ENCODE peak calls at places on chromosomes 5 and 9, in six cellular contexts. G is endothelial cell, D is GM12865, C is ovary, O is RWPE1, H is esophagus squamous epithelium. M is an unnamed sample.

GRCh38 chr5:43416233-43416987 is 4.2 kb upstream of the CCL28 start:
- DNase-seq in G (no peak), D (no peak), C (no peak), O (no peak), H (no peak), M (no peak)

GRCh38 chr5:79135790-79136553 is 24.4 kb downstream of the BHMT start:
- DNase-seq in G (no peak), D (peak; percentile 47), C (no peak), O (no peak), H (no peak), M (no peak)

GRCh38 chr5:172140866-172141265 is 47.2 kb downstream of the STK10 start:
- DNase-seq in G (no peak), D (no peak), C (no peak), O (no peak), H (no peak), M (no peak)

GRCh38 chr9:19552693-19553092 is 143.9 kb downstream of the ACER2 start:
- DNase-seq in G (no peak), D (no peak), C (no peak), O (no peak), H (no peak), M (no peak)

GRCh38 chr9:121825481-121825830 is 174.0 kb downstream of the DAB2IP start:
- DNase-seq in G (no peak), D (no peak), C (no peak), O (no peak), H (no peak), M (no peak)

GRCh38 chr5:140261403-140262171 is 41.3 kb downstream of the PFDN1 start:
- DNase-seq in G (no peak), D (no peak), C (peak; percentile 71), O (peak; percentile 97), H (no peak), M (no peak)

GRCh38 chr5:31867219-31867618 is 228.3 kb downstream of the PDZD2 start:
- DNase-seq in G (no peak), D (no peak), C (no peak), O (no peak), H (no peak), M (no peak)

GRCh38 chr5:93079046-93079445 is 502.0 kb downstream of the NR2F1-AS1 start:
- DNase-seq in G (no peak), D (no peak), C (no peak), O (no peak), H (no peak), M (no peak)

GRCh38 chr5:53091304-53091703 is 18.3 kb downstream of the MOCS2 start:
- DNase-seq in G (no peak), D (no peak), C (no peak), O (peak; percentile 63), H (no peak), M (no peak)

GRCh38 chr5:96058084-96058483 is 96.4 kb upstream of the ELL2 start:
- DNase-seq in G (no peak), D (no peak), C (no peak), O (no peak), H (no peak), M (no peak)

GRCh38 chr5:34556514-34556782 is 99.7 kb upstream of the RAI14 start:
- DNase-seq in G (no peak), D (no peak), C (no peak), O (no peak), H (no peak), M (no peak)

GRCh38 chr9:28503573-28503972 is 930.3 kb upstream of the C9orf72 start:
- DNase-seq in G (no peak), D (no peak), C (no peak), O (no peak), H (no peak), M (no peak)

GRCh38 chr5:140565780-140566095 is 1.1 kb downstream of the SLC35A4 start:
- DNase-seq in G (no peak), D (no peak), C (no peak), O (peak; percentile 44), H (no peak), M (no peak)

GRCh38 chr9:9846538-9846937 is 766.3 kb downstream of the PTPRD start:
- DNase-seq in G (no peak), D (peak; percentile 28), C (no peak), O (no peak), H (no peak), M (no peak)

GRCh38 chr5:173301695-173302545 is 26.3 kb downstream of the STC2 start:
- DNase-seq in G (no peak), D (no peak), C (no peak), O (no peak), H (no peak), M (peak; percentile 70)

GRCh38 chr9:81627481-81627880 is 61.9 kb downstream of the TLE1 start:
- DNase-seq in G (no peak), D (no peak), C (no peak), O (peak; percentile 30), H (no peak), M (no peak)

GRCh38 chr9:91845839-91846238 is 104.2 kb downstream of the ROR2 start:
- DNase-seq in G (no peak), D (no peak), C (no peak), O (no peak), H (no peak), M (no peak)
- TF ChIP-seq CTCF in G (no peak), D (no peak), C (no peak), O (no peak), H (no peak), M (no peak)

GRCh38 chr5:76137887-76138542 is 54.8 kb downstream of the SV2C start:
- DNase-seq in G (no peak), D (no peak), C (no peak), O (no peak), H (no peak), M (no peak)
- TF ChIP-seq CTCF in G (no peak), D (no peak), C (no peak), O (no peak), H (no peak), M (no peak)

DNA sequence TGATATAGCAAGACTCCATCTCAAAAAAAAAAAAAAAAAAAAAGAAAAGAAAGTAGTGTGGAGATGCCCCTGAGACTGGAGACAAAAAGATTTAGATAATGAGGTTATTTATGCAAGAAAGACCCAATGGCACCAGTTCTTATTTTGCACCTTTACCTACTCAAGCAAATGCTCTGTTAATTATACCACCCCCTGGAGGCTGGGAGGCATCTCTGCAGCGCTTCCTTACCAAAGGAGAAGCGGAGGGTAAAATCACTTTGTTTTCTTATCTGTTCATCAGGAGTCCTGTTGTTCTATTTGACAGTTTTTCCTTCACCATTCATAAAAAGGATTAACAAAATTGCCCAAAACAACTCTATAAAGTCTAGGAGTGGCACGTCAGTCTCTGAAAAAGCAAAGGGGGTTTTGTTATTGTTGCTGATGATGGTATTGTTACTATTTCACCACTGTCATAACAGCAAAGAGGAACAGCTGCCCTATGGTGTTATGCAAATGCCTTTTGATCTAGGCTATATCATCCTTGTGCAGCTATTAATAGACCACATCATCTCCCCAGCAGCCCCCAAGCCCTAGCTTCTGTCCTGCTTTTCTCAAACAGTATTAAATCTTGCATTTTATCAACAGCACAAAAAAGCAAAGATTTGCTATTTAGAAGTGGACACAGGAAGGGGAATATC is 174.0 kb downstream of the PALM2AKAP2 start:
- DNase-seq in G (no peak), D (no peak), C (no peak), O (no peak), H (no peak), M (no peak)
- TF ChIP-seq CTCF in G (no peak), D (peak; percentile 9), C (no peak), O (no peak), H (no peak), M (no peak)

GRCh38 chr9:129435272-129435671 is 185.6 kb downstream of the C9orf50 start:
- DNase-seq in G (no peak), D (no peak), C (peak; percentile 25), O (no peak), H (no peak), M (no peak)
- TF ChIP-seq CTCF in G (no peak), D (no peak), C (no peak), O (no peak), H (no peak), M (no peak)

GRCh38 chr5:2560435-2560834 is 191.0 kb downstream of the IRX2 start:
- DNase-seq in G (no peak), D (no peak), C (no peak), O (no peak), H (no peak), M (no peak)

GRCh38 chr5:2562036-2562435 is 189.4 kb downstream of the IRX2 start:
- DNase-seq in G (no peak), D (no peak), C (no peak), O (no peak), H (no peak), M (no peak)

GRCh38 chr5:2566280-2566679 is 185.2 kb downstream of the IRX2 start:
- DNase-seq in G (no peak), D (no peak), C (no peak), O (peak; percentile 31), H (no peak), M (no peak)

GRCh38 chr5:2565147-2565546 is 186.3 kb downstream of the IRX2 start:
- DNase-seq in G (no peak), D (no peak), C (no peak), O (no peak), H (no peak), M (no peak)

DNA sequence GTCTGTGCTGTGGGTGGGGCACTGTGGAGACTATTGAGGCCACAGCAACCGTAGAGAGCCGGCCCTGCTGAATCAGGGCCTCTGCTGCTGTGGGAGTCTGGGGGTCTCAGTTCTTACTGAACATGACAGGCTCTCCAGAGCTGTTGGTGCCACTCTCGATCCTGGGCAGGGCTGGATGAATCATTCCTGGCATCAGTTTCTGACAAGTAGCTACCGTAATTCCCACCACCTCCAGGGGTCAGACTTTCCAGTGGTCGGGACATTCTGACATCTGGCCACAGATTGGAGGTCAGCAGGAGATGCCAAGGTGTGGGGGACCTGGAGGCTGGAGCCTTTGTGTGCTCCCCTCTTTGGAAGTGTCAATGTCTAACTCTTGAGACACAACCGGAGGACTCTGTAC is 188.4 kb downstream of the IRX2 start:
- DNase-seq in G (no peak), D (no peak), C (no peak), O (no peak), H (no peak), M (no peak)
- TF ChIP-seq CTCF in G (no peak), D (no peak), C (no peak), O (no peak), H (no peak), M (no peak)

DNA sequence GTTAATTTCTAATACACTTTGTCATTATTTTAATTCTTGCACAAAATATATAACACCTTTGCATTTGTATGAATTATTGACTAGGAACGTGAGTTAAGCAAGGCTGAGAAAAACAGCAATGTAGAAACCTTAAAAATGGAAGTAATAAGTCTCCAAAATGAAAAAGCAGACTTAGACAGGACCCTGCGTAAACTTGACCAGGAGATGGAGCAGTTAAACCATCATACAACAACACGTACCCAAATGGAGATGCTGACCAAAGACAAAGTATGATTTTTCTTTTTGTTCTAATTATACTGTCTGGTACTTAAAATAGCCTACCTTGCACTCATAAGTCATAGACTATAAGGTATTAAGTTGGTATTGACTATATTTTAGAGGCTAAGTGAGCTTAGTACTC is 34.4 kb downstream of the RAD50 start:
- DNase-seq in G (no peak), D (peak; percentile 41), C (no peak), O (peak; percentile 8), H (no peak), M (no peak)
- TF ChIP-seq CTCF in G (no peak), D (peak; percentile 8), C (no peak), O (no peak), H (no peak), M (no peak)

GRCh38 chr9:91712811-91713210 is 237.2 kb downstream of the ROR2 start:
- DNase-seq in G (no peak), D (no peak), C (no peak), O (no peak), H (no peak), M (no peak)
- TF ChIP-seq CTCF in G (no peak), D (no peak), C (no peak), O (no peak), H (no peak), M (no peak)